ENCODE peak calls at places on chromosomes 5 and 9, in ten cellular contexts. K is transverse colon, H is A549, L is K562, B is stomach, X is esophagus muscularis mucosa, J is ovary, V is upper lobe of left lung, D is HepG2, T is tibial nerve. Z is an unnamed sample.

GRCh38 chr9:90914868-90915483 is 113.4 kb downstream of the SYK start:
- DNase-seq in L (peak; percentile 76), V (no peak), T (peak; percentile 29), H (peak; percentile 79), D (peak; percentile 63), J (peak; percentile 62), B (peak; percentile 81), X (no peak), K (peak; percentile 83), Z (peak; percentile 76)

GRCh38 chr9:37517977-37518376 is 32.2 kb downstream of the POLR1E start:
- DNase-seq in B (no peak), V (no peak), K (no peak), L (no peak), X (no peak), T (no peak), H (no peak), J (no peak), D (no peak), Z (no peak)

GRCh38 chr9:87781331-87781730 is 55.4 kb downstream of the CTSL start:
- DNase-seq in T (no peak), J (no peak), V (no peak), L (no peak), K (no peak), X (no peak), B (no peak), D (no peak), H (no peak), Z (no peak)

GRCh38 chr9:5586391-5586802 is 42.5 kb upstream of the RIC1 start:
- DNase-seq in V (no peak), B (no peak), D (no peak), H (no peak), K (no peak), T (no peak), X (peak; percentile 24), J (no peak), L (no peak), Z (no peak)

GRCh38 chr9:114300846-114301797 is 21.8 kb upstream of the ORM1 start:
- DNase-seq in B (peak; percentile 22), J (peak; percentile 7), D (no peak), H (no peak), T (no peak), K (peak; percentile 4), L (no peak), X (no peak), V (no peak), Z (peak; percentile 57)

GRCh38 chr9:132077881-132078280 is 1.8 kb downstream of the MED27 start:
- DNase-seq in V (no peak), K (no peak), D (no peak), L (no peak), B (no peak), J (no peak), H (no peak), T (no peak), X (no peak), Z (no peak)

GRCh38 chr9:119961774-119962408 is 592.7 kb upstream of the BRINP1 start:
- DNase-seq in D (peak; percentile 12), V (peak; percentile 91), T (no peak), X (no peak), H (peak; percentile 56), B (peak; percentile 63), J (no peak), L (peak; percentile 48), K (peak; percentile 33), Z (no peak)

GRCh38 chr9:126697350-126697749 is 83.6 kb downstream of the LMX1B start:
- DNase-seq in H (no peak), X (no peak), D (no peak), J (no peak), B (no peak), T (no peak), L (no peak), V (no peak), K (no peak), Z (peak; percentile 44)

GRCh38 chr9:76595645-76596044 is 136.7 kb downstream of the GCNT1 start:
- DNase-seq in B (no peak), K (no peak), J (no peak), H (no peak), L (no peak), T (no peak), V (no peak), X (no peak), D (no peak), Z (no peak)

GRCh38 chr5:77844408-77845272 is 68.5 kb upstream of the TBCA start:
- DNase-seq in X (peak; percentile 87), T (no peak), D (no peak), K (no peak), H (no peak), J (no peak), B (no peak), L (no peak), V (peak; percentile 84), Z (no peak)

GRCh38 chr9:124399323-124399962 is 15.8 kb downstream of the PSMB7 start:
- DNase-seq in X (no peak), H (no peak), L (no peak), B (no peak), J (no peak), V (no peak), T (no peak), D (no peak), K (no peak), Z (no peak)

GRCh38 chr5:14660836-14661235 is 3.7 kb upstream of the OTULIN start:
- DNase-seq in K (no peak), B (no peak), L (no peak), T (no peak), D (no peak), H (no peak), X (no peak), V (no peak), J (no peak), Z (no peak)

GRCh38 chr9:83971485-83971884 is 8.5 kb downstream of the HNRNPK start:
- DNase-seq in D (no peak), K (no peak), B (no peak), L (no peak), X (no peak), T (no peak), H (no peak), J (no peak), V (no peak), Z (no peak)

GRCh38 chr5:110251366-110251765 is 475.1 kb downstream of the TMEM232 start:
- DNase-seq in L (no peak), D (no peak), B (no peak), X (no peak), T (no peak), H (no peak), V (no peak), J (no peak), K (no peak), Z (no peak)

GRCh38 chr5:95446560-95447221 is 55.5 kb downstream of the FAM81B start:
- DNase-seq in B (no peak), L (no peak), T (no peak), D (no peak), X (no peak), J (no peak), V (no peak), K (no peak), H (no peak), Z (no peak)

DNA sequence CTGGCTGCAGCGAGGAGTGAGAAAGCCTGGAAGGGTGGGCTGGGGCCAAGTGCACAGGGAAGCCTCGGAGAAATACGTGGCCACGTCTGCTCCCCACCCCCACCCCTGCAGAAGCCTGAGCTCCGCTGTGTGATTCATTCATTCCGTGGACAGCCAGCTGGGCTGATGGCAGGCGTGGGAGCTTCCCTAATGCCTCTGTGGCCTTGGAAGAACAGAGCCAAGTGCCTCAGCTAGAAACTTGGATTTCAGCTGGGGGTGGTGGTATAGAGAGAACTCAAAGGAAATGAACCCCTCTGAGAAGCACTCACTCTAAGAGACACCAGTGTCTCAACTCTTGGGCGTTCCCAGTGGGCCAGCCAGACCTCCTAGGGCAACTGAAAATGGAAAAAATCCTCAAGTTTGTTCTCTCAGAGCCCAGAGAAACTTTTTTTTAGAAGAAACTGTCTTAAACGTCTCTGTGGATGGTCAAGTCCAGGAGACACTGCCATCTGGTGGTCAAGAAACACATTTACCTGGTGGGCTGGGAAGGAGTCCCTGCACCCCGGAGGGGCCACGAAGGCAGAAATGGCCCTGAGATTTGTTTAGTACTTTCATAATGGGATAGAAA is 18.0 kb downstream of the ATOX1 start:
- DNase-seq in J (peak; percentile 88), K (peak; percentile 40), D (peak; percentile 30), T (peak; percentile 29), H (peak; percentile 78), L (peak; percentile 77), V (peak; percentile 31), X (no peak), B (peak; percentile 29), Z (peak; percentile 81)
- TF ChIP-seq POLR2A in J (no peak), K (no peak), D (no peak), T (no peak), H (no peak), L (no peak), V (no peak), X (no peak), B (no peak), Z (no peak)

DNA sequence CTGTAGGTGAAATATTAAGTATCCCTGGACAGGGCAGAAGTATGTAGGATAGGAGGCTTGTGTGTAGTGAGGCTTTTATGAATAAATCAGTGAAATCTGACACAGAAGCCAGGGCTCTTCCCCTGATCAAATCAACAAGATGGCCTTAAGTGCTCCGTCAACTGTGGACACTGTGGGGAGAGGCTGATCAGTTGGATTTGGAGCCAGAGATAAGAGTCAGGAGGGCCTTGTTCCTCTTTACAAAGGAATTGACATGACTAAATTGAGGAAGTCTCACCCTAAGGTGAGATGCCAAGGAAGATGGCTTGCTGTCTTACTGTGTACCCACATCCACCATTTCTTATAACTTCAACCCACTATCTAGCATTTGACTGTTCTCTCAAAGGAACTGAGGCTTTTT is 91.6 kb upstream of the PRRC1 start:
- DNase-seq in K (no peak), D (no peak), V (no peak), X (no peak), L (no peak), H (no peak), T (no peak), B (no peak), J (no peak), Z (no peak)
- TF ChIP-seq EP300 in K (no peak), D (no peak), V (no peak), X (no peak), L (no peak), H (no peak), T (no peak), B (no peak), J (no peak), Z (no peak)

GRCh38 chr5:179033004-179033580 is 9.5 kb downstream of the ZNF879 start:
- DNase-seq in V (no peak), T (no peak), D (no peak), K (no peak), J (no peak), L (no peak), H (no peak), X (no peak), B (no peak), Z (no peak)
- H3K9me3 ChIP-seq in V (peaks cover 100% of the 10 kb centered on the region), T (peaks cover 93% of the 10 kb centered on the region), D (peaks cover 87% of the 10 kb centered on the region), K (peaks cover 96% of the 10 kb centered on the region), J (peaks cover 53% of the 10 kb centered on the region), L (no peaks in the 10 kb centered on the region), H (peaks cover 77% of the 10 kb centered on the region), X (peaks cover 51% of the 10 kb centered on the region), B (peaks cover 100% of the 10 kb centered on the region), Z (peaks cover 79% of the 10 kb centered on the region)

DNA sequence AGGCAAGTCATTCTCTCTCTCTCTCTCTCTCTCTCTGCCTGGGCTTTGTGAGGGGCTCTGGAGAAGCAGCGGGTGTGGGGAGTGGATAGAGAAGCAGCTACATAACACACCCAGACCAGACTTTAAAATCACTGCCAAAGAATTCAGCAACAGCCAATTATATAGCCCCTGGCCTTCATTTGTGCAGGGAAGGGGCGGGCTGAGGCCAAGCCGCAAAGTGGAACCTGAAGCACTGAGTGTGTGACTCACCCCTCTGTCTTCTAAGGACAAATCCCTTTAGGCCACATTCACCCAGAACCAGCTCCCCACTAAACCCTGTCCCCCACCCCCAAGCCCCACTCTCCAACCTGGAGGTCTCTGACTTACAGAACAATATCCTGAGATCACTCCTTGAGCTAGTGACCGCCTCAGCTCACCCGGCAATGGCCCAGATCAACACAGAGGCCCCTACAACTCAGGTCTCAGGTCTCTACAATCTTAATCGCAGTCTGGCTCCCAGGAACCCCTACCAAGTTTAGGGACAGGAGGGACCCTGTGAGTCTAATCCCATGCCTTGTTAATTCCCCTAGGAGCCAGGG is 6.0 kb downstream of the B4GALT1 start:
- DNase-seq in J (peak; percentile 74), H (peak; percentile 90), X (no peak), D (no peak), B (peak; percentile 62), L (no peak), K (peak; percentile 73), T (no peak), V (no peak), Z (peak; percentile 82)
- TF ChIP-seq POLR2A in J (no peak), H (no peak), X (peak; percentile 24), D (no peak), B (no peak), L (no peak), K (peak; percentile 39), T (no peak), V (peak; percentile 65), Z (no peak)

Z was measured in suprapubic skin.